ENCODE peak calls at places on chromosomes 4 and X, in four cellular contexts. G is endothelial cell of umbilical vein, S is transverse colon, X is suprapubic skin. V is an unnamed sample.
A peak's percentile ranks its signal among the peaks of the same experiment; 100 is the strongest.

GRCh38 chr4:84529169-84529751 is 30.2 kb upstream of the NKX6-1 start:
- DNase-seq in S (no peak), X (no peak), G (peak; percentile 29), V (no peak)

GRCh38 chr4:39686997-39687396 is 10.9 kb upstream of the UBE2K start:
- DNase-seq in S (no peak), X (no peak), G (no peak), V (no peak)

GRCh38 chr4:119525771-119526712 is 102.6 kb downstream of the PDE5A start:
- DNase-seq in X (no peak), G (peak; percentile 41), S (no peak), V (no peak)

GRCh38 chr4:88275516-88275915 is 8.8 kb downstream of the PPM1K start:
- DNase-seq in X (no peak), S (no peak), G (no peak), V (no peak)

GRCh38 chr4:25767877-25768475 is 94.8 kb downstream of the SEL1L3 start:
- DNase-seq in S (peak; percentile 37), G (peak; percentile 79), X (no peak), V (no peak)

GRCh38 chr4:105196523-105197145 is 50.0 kb downstream of the TET2 start:
- DNase-seq in G (no peak), S (no peak), X (no peak), V (no peak)

GRCh38 chr4:105440890-105441289 is 33.0 kb downstream of the PPA2 start:
- DNase-seq in X (no peak), G (no peak), S (no peak), V (no peak)

GRCh38 chr4:77600521-77601451 is 4.8 kb upstream of the CXCL13 start:
- DNase-seq in G (peak; percentile 29), X (no peak), S (peak; percentile 18), V (no peak)

GRCh38 chrX:20267924-20268701 is 1.4 kb upstream of the RPS6KA3 start:
- DNase-seq in G (peak; percentile 28), S (peak; percentile 40), X (peak; percentile 74), V (peak; percentile 88)
- TF ChIP-seq POLR2AphosphoS5 in G (no peak), S (no peak), X (no peak), V (peak; percentile 40)

DNA sequence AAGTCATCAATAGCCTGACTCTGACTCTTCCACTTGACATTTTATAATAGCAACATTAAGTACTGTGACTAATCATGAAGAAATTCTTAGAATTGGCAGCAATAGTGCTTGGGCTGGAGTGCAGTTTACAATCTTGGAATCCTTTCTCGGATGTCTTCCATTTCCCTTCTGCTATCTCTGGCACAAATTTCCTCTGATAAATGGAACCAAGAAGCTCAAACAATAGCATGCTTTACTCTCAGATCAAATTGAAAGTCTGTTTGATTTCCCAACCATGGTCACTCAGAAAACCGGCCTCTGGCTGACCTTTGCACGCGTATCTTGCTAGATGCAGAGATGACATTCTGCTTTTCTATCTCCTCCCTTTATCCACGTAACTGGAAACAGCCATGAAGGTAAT is 99.0 kb upstream of the SPANXC start:
- DNase-seq in S (no peak), X (no peak), G (peak; percentile 90), V (no peak)
- TF ChIP-seq POLR2AphosphoS5 in S (no peak), X (no peak), G (peak; percentile 37), V (no peak)

GRCh38 chrX:68307767-68308166 is 125.5 kb downstream of the OPHN1 start:
- DNase-seq in G (no peak), X (no peak), S (no peak), V (no peak)
- TF ChIP-seq POLR2AphosphoS5 in G (no peak), X (no peak), S (peak; percentile 17), V (peak; percentile 61)

DNA sequence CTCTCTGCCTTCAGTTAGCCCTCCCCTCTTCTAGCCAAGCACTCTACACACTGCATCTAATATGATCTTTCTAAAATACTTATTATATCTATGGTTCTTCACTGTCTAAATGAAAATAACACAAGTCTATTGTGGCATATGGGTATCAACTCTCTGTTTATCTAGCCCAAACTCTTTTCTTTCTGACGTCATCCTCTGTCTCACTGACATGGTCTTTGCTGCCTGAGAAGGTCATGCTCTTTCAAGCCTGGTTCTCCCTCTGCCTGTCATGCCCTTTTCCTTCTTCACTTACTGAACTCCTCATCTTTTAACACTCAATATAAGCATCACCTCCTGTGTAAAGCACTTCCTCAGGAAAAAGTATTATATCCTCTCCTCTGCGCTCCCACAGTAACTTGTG is 672.2 kb upstream of the CT83 start:
- DNase-seq in G (no peak), S (no peak), X (no peak), V (no peak)
- TF ChIP-seq POLR2AphosphoS5 in G (no peak), S (no peak), X (no peak), V (no peak)

GRCh38 chrX:77910108-77910840 is at the start of gene ATP7A:
- DNase-seq in X (peak; percentile 94), S (peak; percentile 91), G (peak; percentile 87), V (peak; percentile 91)
- TF ChIP-seq POLR2AphosphoS5 in X (no peak), S (peak; percentile 82), G (peak; percentile 47), V (peak; percentile 68)

V was measured in vagina.